ENCODE peak calls at places on chromosome 10, in four cellular contexts. One of them, this sample, is unnamed.

GRCh38 chr10:28677889-28678686 is 767 bp downstream of the BAMBI start:
- DNase-seq in astrocyte: peak
- DNase-seq in T-helper 17 cell: peak
- DNase-seq in hepatocyte: peak
- DNase-seq in this sample: no peak

GRCh38 chr10:29618341-29619171 is 16.2 kb downstream of the SVIL start:
- DNase-seq in hepatocyte: peak
- DNase-seq in astrocyte: no peak
- DNase-seq in T-helper 17 cell: no peak
- DNase-seq in this sample: no peak

GRCh38 chr10:86756511-86757109 is at the start of gene BMPR1A:
- DNase-seq in hepatocyte: peak
- DNase-seq in T-helper 17 cell: peak
- DNase-seq in astrocyte: no peak
- DNase-seq in this sample: no peak

GRCh38 chr10:46317889-46318288 is 31.1 kb downstream of the ANTXRL start:
- DNase-seq in astrocyte: no peak
- DNase-seq in T-helper 17 cell: no peak
- DNase-seq in hepatocyte: no peak
- DNase-seq in this sample: no peak

GRCh38 chr10:24989867-24990266 is 26.1 kb downstream of the ENKUR start:
- DNase-seq in astrocyte: no peak
- DNase-seq in T-helper 17 cell: no peak
- DNase-seq in hepatocyte: no peak
- DNase-seq in this sample: no peak

GRCh38 chr10:99661370-99661749 is 2.1 kb downstream of the ENTPD7 start:
- DNase-seq in astrocyte: peak
- DNase-seq in hepatocyte: peak
- DNase-seq in T-helper 17 cell: no peak
- DNase-seq in this sample: no peak

GRCh38 chr10:128210215-128211063 is 84.2 kb upstream of the MKI67 start:
- DNase-seq in T-helper 17 cell: peak
- DNase-seq in hepatocyte: peak
- DNase-seq in astrocyte: no peak
- DNase-seq in this sample: peak

GRCh38 chr10:102119417-102120141 is 589 bp downstream of the LDB1 start:
- DNase-seq in hepatocyte: peak
- DNase-seq in astrocyte: peak
- DNase-seq in T-helper 17 cell: no peak
- DNase-seq in this sample: peak

GRCh38 chr10:95229724-95230627 is 35.9 kb downstream of the ACSM6 start:
- DNase-seq in astrocyte: peak
- DNase-seq in T-helper 17 cell: no peak
- DNase-seq in hepatocyte: peak
- DNase-seq in this sample: no peak

GRCh38 chr10:118471863-118472262 is 123.6 kb downstream of the PRLHR start:
- DNase-seq in astrocyte: peak
- DNase-seq in hepatocyte: no peak
- DNase-seq in T-helper 17 cell: no peak
- DNase-seq in this sample: no peak

GRCh38 chr10:92419740-92420553 is 129.0 kb downstream of the MARCHF5 start:
- DNase-seq in T-helper 17 cell: no peak
- DNase-seq in astrocyte: peak
- DNase-seq in hepatocyte: peak
- DNase-seq in this sample: no peak

GRCh38 chr10:56508562-56508961 is 147.5 kb upstream of the ZWINT start:
- DNase-seq in astrocyte: no peak
- DNase-seq in T-helper 17 cell: no peak
- DNase-seq in hepatocyte: no peak
- DNase-seq in this sample: no peak

GRCh38 chr10:26860026-26860541 is 674 bp downstream of the ABI1 start:
- DNase-seq in astrocyte: peak
- DNase-seq in T-helper 17 cell: peak
- DNase-seq in hepatocyte: peak
- DNase-seq in this sample: peak

GRCh38 chr10:24448351-24449009 is 239.5 kb downstream of the KIAA1217 start:
- DNase-seq in hepatocyte: no peak
- DNase-seq in astrocyte: peak
- DNase-seq in T-helper 17 cell: no peak
- DNase-seq in this sample: no peak

GRCh38 chr10:132467464-132468149 is 70.0 kb upstream of the INPP5A start:
- DNase-seq in T-helper 17 cell: no peak
- DNase-seq in astrocyte: no peak
- DNase-seq in hepatocyte: no peak
- DNase-seq in this sample: no peak

GRCh38 chr10:72728462-72728861 is 36.5 kb downstream of the MCU start:
- DNase-seq in T-helper 17 cell: no peak
- DNase-seq in hepatocyte: no peak
- DNase-seq in astrocyte: no peak
- DNase-seq in this sample: no peak

GRCh38 chr10:34727595-34728033 is 87.5 kb downstream of the PARD3 start:
- DNase-seq in astrocyte: peak
- DNase-seq in hepatocyte: no peak
- DNase-seq in T-helper 17 cell: no peak
- DNase-seq in this sample: no peak

GRCh38 chr10:96324447-96324846 is 20.2 kb downstream of the DNTT start:
- DNase-seq in astrocyte: no peak
- DNase-seq in T-helper 17 cell: no peak
- DNase-seq in hepatocyte: no peak
- DNase-seq in this sample: no peak

GRCh38 chr10:71729023-71729649 is 9.6 kb upstream of the C10orf105 start:
- DNase-seq in astrocyte: no peak
- DNase-seq in hepatocyte: no peak
- DNase-seq in T-helper 17 cell: no peak
- DNase-seq in this sample: no peak

GRCh38 chr10:128626397-128627060 is 500.3 kb upstream of the MKI67 start:
- DNase-seq in T-helper 17 cell: no peak
- DNase-seq in hepatocyte: no peak
- DNase-seq in astrocyte: no peak
- DNase-seq in this sample: no peak

GRCh38 chr10:91357497-91357896 is 52.6 kb upstream of the HECTD2 start:
- DNase-seq in hepatocyte: no peak
- DNase-seq in T-helper 17 cell: no peak
- DNase-seq in astrocyte: no peak
- DNase-seq in this sample: no peak

GRCh38 chr10:111018021-111018420 is 58.8 kb upstream of the ADRA2A start:
- DNase-seq in hepatocyte: no peak
- DNase-seq in astrocyte: peak
- DNase-seq in T-helper 17 cell: no peak
- DNase-seq in this sample: no peak

GRCh38 chr10:44706745-44707144 is 204.4 kb upstream of the TMEM72 start:
- DNase-seq in astrocyte: peak
- DNase-seq in T-helper 17 cell: no peak
- DNase-seq in hepatocyte: no peak
- DNase-seq in this sample: no peak

GRCh38 chr10:89115876-89116627 is 91.1 kb downstream of the CH25H start:
- DNase-seq in astrocyte: peak
- DNase-seq in hepatocyte: no peak
- DNase-seq in T-helper 17 cell: no peak
- DNase-seq in this sample: no peak

GRCh38 chr10:31756131-31757119 is 172.2 kb downstream of the ARHGAP12 start:
- DNase-seq in astrocyte: no peak
- DNase-seq in T-helper 17 cell: no peak
- DNase-seq in hepatocyte: no peak
- DNase-seq in this sample: no peak

GRCh38 chr10:130141460-130141859 is 5.3 kb downstream of the GLRX3 start:
- DNase-seq in T-helper 17 cell: no peak
- DNase-seq in astrocyte: peak
- DNase-seq in hepatocyte: no peak
- DNase-seq in this sample: no peak

This sample was measured in effector CD8-positive, alpha-beta T cell.